ENCODE peak calls at places on chromosomes 4 and X, in five cellular contexts. S, Q, V, D and A are unnamed samples.

GRCh38 chrX:1109580-1110119 is 102.8 kb downstream of the CRLF2 start:
- DNase-seq in D (no peak), V (no peak), S (no peak), Q (no peak), A (no peak)

GRCh38 chr4:70895405-70895804 is 6.8 kb upstream of the MOB1B start:
- DNase-seq in S (no peak), Q (no peak), V (peak), D (no peak), A (no peak)

GRCh38 chr4:1247811-1248261 is 1.1 kb downstream of the CTBP1 start:
- DNase-seq in V (peak), D (no peak), Q (no peak), S (no peak), A (peak)

GRCh38 chrX:143853488-143853887 is 30.4 kb upstream of the UBE2NL start:
- DNase-seq in S (no peak), Q (no peak), V (no peak), D (no peak), A (no peak)

GRCh38 chr4:139694522-139694921 is 28.9 kb downstream of the MGST2 start:
- DNase-seq in Q (no peak), S (no peak), D (no peak), V (no peak), A (no peak)

GRCh38 chrX:95754411-95754810 is 930.2 kb upstream of the DIAPH2 start:
- DNase-seq in Q (no peak), V (no peak), S (no peak), D (no peak), A (no peak)

GRCh38 chr4:87896020-87896621 is 63.4 kb downstream of the MEPE start:
- DNase-seq in D (peak), S (no peak), V (no peak), Q (no peak), A (no peak)

GRCh38 chr4:19130836-19131235 is 1109.3 kb upstream of the LCORL start:
- DNase-seq in D (peak), S (no peak), Q (no peak), V (no peak), A (no peak)

GRCh38 chr4:6418193-6418755 is 54.1 kb downstream of the PPP2R2C start:
- DNase-seq in D (peak), V (no peak), S (no peak), Q (no peak), A (no peak)
- H3K27ac ChIP-seq in D (no peak), V (no peak), S (no peak), Q (no peak), A (no peak)

DNA sequence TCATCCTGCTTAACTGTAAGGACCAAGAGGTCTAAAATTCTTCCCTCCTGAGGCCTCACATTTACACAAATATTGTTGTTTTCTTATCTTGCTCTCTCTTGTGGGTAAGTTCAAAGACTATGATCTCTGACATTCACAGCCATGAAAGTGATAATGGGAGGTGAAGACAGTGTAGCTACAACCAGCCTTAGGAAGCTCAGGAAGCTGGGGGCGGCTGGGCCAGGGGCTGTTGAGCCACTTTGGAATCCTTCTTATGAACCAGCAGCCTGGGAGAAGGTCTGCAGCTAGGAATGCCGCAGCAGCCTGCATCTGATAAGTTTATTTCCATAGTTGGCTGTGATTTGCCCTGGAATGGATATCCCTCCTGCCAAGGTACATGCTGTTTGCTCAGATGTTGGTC is 316.2 kb downstream of the STIM2 start:
- DNase-seq in S (no peak), Q (no peak), D (peak), V (peak), A (no peak)
- H3K27ac ChIP-seq in S (no peak), Q (no peak), D (no peak), V (no peak), A (no peak)

GRCh38 chrX:66016905-66017658 is 22.8 kb downstream of the VSIG4 start:
- DNase-seq in S (no peak), V (no peak), D (no peak), Q (no peak), A (no peak)
- H3K27ac ChIP-seq in S (peak), V (no peak), D (no peak), Q (no peak), A (no peak)

DNA sequence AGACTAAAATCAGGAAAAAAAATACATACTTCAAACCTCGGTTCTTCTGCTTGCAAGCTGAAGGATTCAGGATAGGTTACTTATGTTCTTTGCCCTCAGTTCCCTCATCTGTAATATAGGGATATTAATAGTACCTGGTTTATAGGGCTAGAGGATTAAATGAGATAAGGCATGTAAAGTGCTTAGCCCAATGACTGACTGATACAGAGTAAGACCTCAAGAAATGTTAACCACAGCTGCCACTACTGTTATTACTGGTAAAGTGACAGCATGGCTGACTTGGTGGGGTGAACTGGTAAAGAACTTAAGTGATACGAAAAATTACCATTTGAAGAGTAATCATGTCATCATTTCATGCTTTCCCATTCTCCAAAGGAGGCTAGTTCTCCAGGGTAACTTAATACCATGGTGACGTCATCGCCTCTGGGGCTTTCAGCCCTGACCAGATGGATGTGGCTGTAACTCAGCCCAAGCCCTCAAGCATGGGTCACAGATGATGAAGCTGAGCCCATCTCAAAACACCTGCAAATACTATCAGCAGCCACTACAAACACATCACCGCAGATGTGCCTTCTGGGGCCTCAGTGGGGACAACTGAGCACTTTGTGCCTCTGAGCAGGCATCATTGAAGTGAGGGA is 44.5 kb upstream of the SCML1 start:
- DNase-seq in S (no peak), D (peak), Q (no peak), V (peak), A (no peak)
- H3K27ac ChIP-seq in S (no peak), D (no peak), Q (no peak), V (no peak), A (no peak)

GRCh38 chr4:27463816-27464215 is 603.2 kb downstream of the STIM2 start:
- DNase-seq in D (peak), V (no peak), S (no peak), Q (no peak), A (no peak)
- H3K27ac ChIP-seq in D (no peak), V (no peak), S (no peak), Q (no peak), A (no peak)

GRCh38 chr4:168867128-168867527 is 142.9 kb downstream of the CBR4 start:
- DNase-seq in V (no peak), D (no peak), Q (no peak), S (no peak), A (no peak)

GRCh38 chr4:168865854-168866253 is 144.2 kb downstream of the CBR4 start:
- DNase-seq in S (no peak), V (no peak), D (no peak), Q (no peak), A (no peak)

GRCh38 chr4:168866635-168867034 is 143.4 kb downstream of the CBR4 start:
- DNase-seq in V (no peak), S (no peak), D (no peak), Q (no peak), A (no peak)

GRCh38 chr4:168868856-168869201 is 141.2 kb downstream of the CBR4 start:
- DNase-seq in D (no peak), V (no peak), S (no peak), Q (no peak), A (no peak)

GRCh38 chr4:168868044-168868855 is 141.8 kb downstream of the CBR4 start:
- DNase-seq in V (no peak), Q (no peak), S (no peak), D (no peak), A (no peak)
- H3K27ac ChIP-seq in V (peak), Q (peak), S (no peak), D (no peak), A (no peak)

GRCh38 chr4:61202100-61202637 is 2.0 kb downstream of the ADGRL3 start:
- DNase-seq in Q (no peak), S (peak), V (peak), D (peak), A (no peak)

GRCh38 chr4:61202638-61203495 is 2.7 kb downstream of the ADGRL3 start:
- DNase-seq in D (peak), V (peak), S (no peak), Q (no peak), A (no peak)

GRCh38 chr4:61200991-61201526 is 933 bp downstream of the ADGRL3 start:
- DNase-seq in Q (no peak), S (no peak), D (peak), V (peak), A (no peak)

GRCh38 chr4:61200195-61200990 is at the start of gene ADGRL3:
- DNase-seq in V (peak), Q (no peak), S (peak), D (peak), A (no peak)

GRCh38 chr4:61201562-61202099 is 1.5 kb downstream of the ADGRL3 start:
- DNase-seq in Q (no peak), S (no peak), V (peak), D (peak), A (no peak)
- H3K27ac ChIP-seq in Q (peak), S (no peak), V (no peak), D (no peak), A (no peak)

GRCh38 chr4:7411896-7412585 is 22.7 kb downstream of the PSAPL1 start:
- DNase-seq in S (peak), D (no peak), Q (no peak), V (no peak), A (no peak)
- H3K27ac ChIP-seq in S (no peak), D (no peak), Q (peak), V (peak), A (no peak)